ENCODE peak calls at places on chromosomes 2 and 18, in five cellular contexts. Q, A, H, W and E are unnamed samples.

GRCh38 chr2:219962089-219962488 is 334.7 kb downstream of the SLC4A3 start:
- DNase-seq in A (no peak), W (no peak), Q (no peak), H (no peak), E (no peak)

GRCh38 chr2:219206442-219207253 is at the start of gene ZFAND2B:
- DNase-seq in Q (peak; percentile 98), A (peak; percentile 94), W (peak; percentile 97), H (peak; percentile 96), E (peak; percentile 97)

GRCh38 chr18:74532511-74533025 is 1.7 kb upstream of the CNDP1 start:
- DNase-seq in W (no peak), A (no peak), Q (no peak), H (no peak), E (no peak)

GRCh38 chr2:172976076-172976579 is 99.5 kb upstream of the MAP3K20 start:
- DNase-seq in Q (no peak), H (no peak), A (no peak), W (no peak), E (no peak)

GRCh38 chr2:26527726-26528125 is 49.8 kb upstream of the OTOF start:
- DNase-seq in W (no peak), A (no peak), H (no peak), Q (no peak), E (no peak)

GRCh38 chr2:171478345-171478744 is 43.9 kb upstream of the CYBRD1 start:
- DNase-seq in Q (no peak), W (no peak), A (no peak), H (no peak), E (no peak)

GRCh38 chr2:127143851-127144782 is 37.2 kb upstream of the BIN1 start:
- DNase-seq in H (peak; percentile 28), A (no peak), W (no peak), Q (no peak), E (no peak)

GRCh38 chr2:120929829-120930228 is 194.2 kb downstream of the GLI2 start:
- DNase-seq in Q (no peak), H (no peak), W (no peak), A (no peak), E (no peak)

GRCh38 chr2:42102606-42103450 is 55.0 kb downstream of the PKDCC start:
- DNase-seq in Q (peak; percentile 66), A (peak; percentile 54), W (peak; percentile 98), H (peak; percentile 82), E (peak; percentile 78)

GRCh38 chr2:224085246-224085645 is 46.2 kb upstream of the SERPINE2 start:
- DNase-seq in Q (no peak), A (no peak), W (no peak), H (no peak), E (no peak)

GRCh38 chr2:3151153-3151918 is 226.3 kb downstream of the EIPR1 start:
- DNase-seq in A (no peak), Q (no peak), W (no peak), H (no peak), E (no peak)

GRCh38 chr2:173511942-173512341 is 157.3 kb downstream of the CDCA7 start:
- DNase-seq in H (no peak), Q (no peak), A (no peak), W (peak; percentile 53), E (no peak)

GRCh38 chr2:66575625-66576371 is 140.9 kb downstream of the MEIS1 start:
- DNase-seq in W (peak; percentile 61), Q (peak; percentile 66), A (peak; percentile 62), H (peak; percentile 69), E (peak; percentile 53)

GRCh38 chr2:233354971-233355574 is 779 bp downstream of the DGKD start:
- DNase-seq in H (peak; percentile 50), Q (peak; percentile 69), W (peak; percentile 49), A (peak; percentile 48), E (peak; percentile 59)

GRCh38 chr2:111632661-111633060 is 251.3 kb downstream of the ANAPC1 start:
- DNase-seq in Q (no peak), H (no peak), A (no peak), W (no peak), E (no peak)

GRCh38 chr18:79628416-79629248 is 51.0 kb upstream of the CTDP1 start:
- DNase-seq in Q (no peak), H (peak; percentile 13), W (no peak), A (no peak), E (no peak)

GRCh38 chr18:75343389-75343788 is 84.1 kb downstream of the SMIM21 start:
- DNase-seq in Q (no peak), H (no peak), A (no peak), W (no peak), E (no peak)

GRCh38 chr2:57759131-57759530 is 287.5 kb upstream of the VRK2 start:
- DNase-seq in H (no peak), Q (no peak), A (no peak), W (peak; percentile 56), E (no peak)

GRCh38 chr2:223488814-223489213 is 113.3 kb downstream of the SCG2 start:
- DNase-seq in A (no peak), Q (peak; percentile 20), H (no peak), W (no peak), E (no peak)

GRCh38 chr2:191115391-191115790 is 35.4 kb downstream of the STAT4 start:
- DNase-seq in Q (no peak), W (no peak), H (no peak), A (no peak), E (no peak)

GRCh38 chr2:131022731-131023130 is 70.5 kb downstream of the FAM168B start:
- DNase-seq in Q (no peak), W (no peak), H (no peak), A (no peak), E (no peak)

GRCh38 chr2:109649736-109650695 is 35.9 kb downstream of the SOWAHC start:
- DNase-seq in H (no peak), A (no peak), Q (no peak), W (no peak), E (no peak)

GRCh38 chr2:189267925-189268579 is 88.5 kb upstream of the COL5A2 start:
- DNase-seq in A (no peak), Q (no peak), W (no peak), H (no peak), E (no peak)

GRCh38 chr2:84395819-84396218 is 63.3 kb downstream of the SUCLG1 start:
- DNase-seq in A (no peak), W (no peak), Q (no peak), H (no peak), E (no peak)

GRCh38 chr18:8982416-8983183 is 119.9 kb upstream of the NDUFV2 start:
- DNase-seq in A (peak; percentile 42), W (peak; percentile 71), H (no peak), Q (peak; percentile 57), E (no peak)

GRCh38 chr2:207423886-207424285 is 105.9 kb upstream of the CREB1 start:
- DNase-seq in H (no peak), A (no peak), W (no peak), Q (no peak), E (no peak)

GRCh38 chr2:147451131-147451530 is 393.7 kb upstream of the ACVR2A start:
- DNase-seq in W (peak; percentile 13), Q (no peak), H (no peak), A (no peak), E (no peak)
- H3K27ac ChIP-seq in W (peak overlapping the region; percentile 47), Q (no peak overlapping the region), H (no peak overlapping the region), A (no peak overlapping the region), E (no peak overlapping the region)

GRCh38 chr2:54760310-54760709 is 36.8 kb downstream of the EML6 start:
- DNase-seq in W (no peak), Q (no peak), A (no peak), H (no peak), E (no peak)

GRCh38 chr2:54752439-54752838 is 29.0 kb downstream of the EML6 start:
- DNase-seq in A (no peak), H (no peak), Q (no peak), W (no peak), E (no peak)

GRCh38 chr2:54750040-54750439 is 26.6 kb downstream of the EML6 start:
- DNase-seq in H (no peak), A (peak; percentile 35), Q (peak; percentile 42), W (no peak), E (no peak)

GRCh38 chr2:54757496-54757895 is 34.0 kb downstream of the EML6 start:
- DNase-seq in W (peak; percentile 54), Q (no peak), H (no peak), A (no peak), E (no peak)

GRCh38 chr2:54755641-54756326 is 32.3 kb downstream of the EML6 start:
- DNase-seq in H (no peak), A (no peak), W (peak; percentile 5), Q (no peak), E (no peak)
- H3K4me3 ChIP-seq in H (no peak overlapping the region), A (no peak overlapping the region), W (no peak overlapping the region), Q (no peak overlapping the region), E (no peak overlapping the region)

GRCh38 chr2:138267161-138267901 is 234.2 kb upstream of the SPOPL start:
- DNase-seq in A (no peak), Q (no peak), H (no peak), W (no peak), E (no peak)
- H3K27ac ChIP-seq in A (no peak overlapping the region), Q (no peak overlapping the region), H (no peak overlapping the region), W (no peak overlapping the region), E (no peak overlapping the region)

GRCh38 chr2:201972621-201973255 is 60.9 kb upstream of the FZD7 start:
- DNase-seq in A (no peak), W (peak; percentile 90), H (no peak), Q (no peak), E (peak; percentile 10)
- H3K4me3 ChIP-seq in A (no peak overlapping the region), W (peak overlapping the region; percentile 51), H (no peak overlapping the region), Q (no peak overlapping the region), E (no peak overlapping the region)

DNA sequence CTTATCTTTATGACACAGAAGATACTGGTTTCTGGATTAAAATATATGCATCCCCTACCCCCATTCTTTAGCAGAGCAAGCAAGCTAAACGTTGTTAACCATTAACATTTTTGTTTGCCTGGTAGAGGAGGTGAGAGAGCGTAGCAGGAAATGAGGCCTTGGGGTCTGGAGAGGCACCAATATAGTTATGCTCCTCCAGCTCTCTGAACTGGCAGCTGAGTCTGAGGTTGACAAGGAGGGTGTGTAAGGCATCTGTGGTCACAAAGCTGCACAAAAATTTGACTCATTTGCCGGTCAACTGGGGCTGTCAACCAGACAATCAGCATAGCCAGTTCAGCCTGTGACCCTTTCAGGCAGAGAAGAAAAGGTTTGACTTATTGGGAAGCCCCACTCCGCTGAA is 647.5 kb upstream of the SETBP1 start:
- DNase-seq in H (no peak), W (no peak), Q (no peak), A (no peak), E (no peak)
- H3K27ac ChIP-seq in H (no peak overlapping the region), W (no peak overlapping the region), Q (no peak overlapping the region), A (no peak overlapping the region), E (no peak overlapping the region)

GRCh38 chr2:43420310-43420903 is 175.4 kb downstream of the THADA start:
- DNase-seq in A (no peak), H (no peak), W (no peak), Q (no peak), E (no peak)
- H3K4me3 ChIP-seq in A (no peak overlapping the region), H (no peak overlapping the region), W (no peak overlapping the region), Q (no peak overlapping the region), E (no peak overlapping the region)